ENCODE peak calls at places on chromosomes 12 and 14, in ten cellular contexts. V is activated naive CD4-positive, alpha-beta T cell; B is astrocyte; A is hippocampal formation; J is KG1; G is glutamatergic neuron; M is Daoy; Z is stimulated activated naive CD8-positive, alpha-beta T cell treated with anti-CD3 and anti-CD28 coated beads, Interleukin-15, amount 100 ng/mL, for 72 hours; W is RPMI7951; C is activated CD8-positive, alpha-beta T cell treated with anti-CD3 and anti-CD28 coated beads, Interleukin-2, amount 10 ng/mL, durations not matched to agents 7 days and 5 days. P is an unnamed sample.

GRCh38 chr12:1373887-1374286 is 220.5 kb downstream of the FBXL14 start:
- DNase-seq in J (no peak), C (no peak), W (no peak), A (no peak), G (no peak), V (no peak), B (peak), M (no peak), Z (no peak), P (no peak)

GRCh38 chr12:96323906-96324305 is 76.3 kb downstream of the CDK17 start:
- DNase-seq in A (no peak), V (no peak), W (no peak), J (no peak), Z (no peak), M (no peak), G (no peak), B (peak), C (no peak), P (no peak)

GRCh38 chr14:68468437-68469207 is 324.2 kb downstream of the ZFP36L1 start:
- DNase-seq in V (no peak), C (peak), G (no peak), J (no peak), W (peak), A (no peak), Z (peak), B (peak), M (peak), P (peak)

GRCh38 chr14:73293782-73294781 is 56.8 kb downstream of the PAPLN start:
- DNase-seq in Z (no peak), B (peak), V (no peak), A (no peak), C (no peak), W (no peak), G (no peak), J (no peak), M (no peak), P (no peak)

GRCh38 chr12:65156366-65156831 is 13.0 kb upstream of the LEMD3 start:
- DNase-seq in A (no peak), G (no peak), J (no peak), M (no peak), B (no peak), V (no peak), C (peak), Z (peak), W (no peak), P (no peak)

GRCh38 chr12:111269688-111270087 is 99.2 kb downstream of the PHETA1 start:
- DNase-seq in J (no peak), M (no peak), C (no peak), G (no peak), W (no peak), A (no peak), B (no peak), Z (no peak), V (no peak), P (no peak)

GRCh38 chr14:90999299-90999698 is 61.1 kb downstream of the RPS6KA5 start:
- DNase-seq in V (no peak), C (no peak), Z (no peak), A (peak), J (no peak), B (no peak), W (no peak), G (no peak), M (no peak), P (peak)

GRCh38 chr12:132315507-132315906 is 13.9 kb downstream of the GALNT9 start:
- DNase-seq in J (no peak), A (no peak), W (no peak), M (no peak), Z (no peak), G (no peak), B (no peak), C (no peak), V (no peak), P (no peak)

GRCh38 chr12:95960241-95960640 is 17.1 kb downstream of the AMDHD1 start:
- DNase-seq in G (no peak), J (no peak), C (no peak), M (no peak), A (no peak), W (no peak), V (no peak), Z (no peak), B (no peak), P (no peak)

GRCh38 chr12:70040141-70040540 is 203.1 kb upstream of the CNOT2 start:
- DNase-seq in Z (no peak), G (no peak), M (no peak), C (no peak), B (peak), W (no peak), V (no peak), J (no peak), A (no peak), P (no peak)

GRCh38 chr14:91142214-91142668 is 28.4 kb downstream of the DGLUCY start:
- DNase-seq in G (no peak), B (no peak), W (no peak), C (peak), Z (no peak), V (no peak), M (no peak), A (no peak), J (no peak), P (no peak)

GRCh38 chr12:64099430-64099829 is 122.7 kb downstream of the KICS2 start:
- DNase-seq in M (peak), V (no peak), B (peak), W (peak), C (no peak), Z (no peak), G (no peak), A (no peak), J (no peak), P (no peak)

GRCh38 chr12:2395352-2395977 is 342.7 kb downstream of the CACNA1C start:
- DNase-seq in W (peak), A (no peak), B (no peak), C (peak), G (peak), V (peak), M (peak), J (no peak), Z (peak), P (peak)

GRCh38 chr12:6465467-6466183 is 4.9 kb downstream of the VAMP1 start:
- DNase-seq in V (no peak), C (peak), G (no peak), W (peak), B (peak), J (peak), M (peak), Z (no peak), A (peak), P (peak)

GRCh38 chr12:19639781-19640180 is 200.5 kb downstream of the AEBP2 start:
- DNase-seq in J (no peak), B (no peak), C (no peak), V (no peak), M (no peak), A (peak), Z (no peak), G (no peak), W (no peak), P (no peak)

GRCh38 chr12:95851609-95852008 is 7.1 kb upstream of the SNRPF start:
- DNase-seq in B (no peak), G (no peak), J (no peak), Z (no peak), V (no peak), A (no peak), W (no peak), C (no peak), M (no peak), P (no peak)

GRCh38 chr12:7144414-7145120 is 14.4 kb downstream of the CLSTN3 start:
- DNase-seq in A (peak), J (no peak), V (no peak), C (no peak), G (no peak), Z (no peak), W (peak), B (peak), M (no peak), P (peak)

GRCh38 chr14:60331201-60332045 is 82.4 kb downstream of the PPM1A start:
- DNase-seq in W (peak), B (peak), C (peak), V (peak), G (peak), M (peak), A (peak), Z (peak), J (peak), P (peak)

GRCh38 chr14:61607570-61608244 is 87.6 kb upstream of the HIF1A start:
- DNase-seq in C (no peak), Z (no peak), W (no peak), V (no peak), B (no peak), J (no peak), M (no peak), G (peak), A (no peak), P (peak)

GRCh38 chr14:76874734-76875133 is 48.5 kb downstream of the LRRC74A start:
- DNase-seq in V (no peak), C (no peak), J (no peak), A (no peak), Z (no peak), W (no peak), G (no peak), B (no peak), M (no peak), P (peak)

GRCh38 chr12:9725471-9725870 is 7.4 kb downstream of the CLECL1 start:
- DNase-seq in Z (no peak), G (no peak), J (no peak), A (no peak), M (no peak), W (no peak), C (no peak), V (no peak), B (no peak), P (no peak)

GRCh38 chr12:93892431-93893210 is 215.4 kb downstream of the CRADD start:
- DNase-seq in B (no peak), M (no peak), W (no peak), A (peak), G (peak), J (no peak), V (no peak), C (no peak), Z (no peak), P (no peak)

GRCh38 chr14:29937116-29937515 is 9.5 kb upstream of the PRKD1 start:
- DNase-seq in W (peak), J (no peak), B (no peak), C (no peak), A (no peak), V (no peak), M (peak), G (no peak), Z (no peak), P (no peak)

GRCh38 chr12:107418976-107419375 is 266.6 kb upstream of the PWP1 start:
- DNase-seq in Z (no peak), C (no peak), G (no peak), W (no peak), A (no peak), B (no peak), V (no peak), M (no peak), J (no peak), P (no peak)

GRCh38 chr14:75223664-75224154 is 47.3 kb upstream of the TMED10 start:
- DNase-seq in C (peak), J (no peak), A (no peak), M (no peak), Z (no peak), G (peak), W (no peak), B (no peak), V (no peak), P (peak)

GRCh38 chr14:95849761-95850160 is 26.9 kb upstream of the TUNAR start:
- DNase-seq in M (no peak), V (no peak), G (no peak), W (no peak), B (no peak), C (no peak), Z (no peak), J (no peak), A (no peak), P (peak)

GRCh38 chr14:21723431-21724045 is 49.9 kb upstream of the OR4E1 start:
- DNase-seq in W (peak), V (no peak), Z (peak), J (no peak), C (peak), G (peak), B (no peak), M (peak), A (no peak), P (peak)

GRCh38 chr14:103138483-103139370 is 15.5 kb downstream of the TNFAIP2 start:
- DNase-seq in M (no peak), Z (no peak), B (no peak), G (peak), A (no peak), W (no peak), C (no peak), V (no peak), J (no peak), P (peak)

GRCh38 chr12:119179335-119180021 is 747 bp downstream of the HSPB8 start:
- DNase-seq in G (no peak), V (no peak), M (peak), J (no peak), B (peak), Z (no peak), W (peak), C (no peak), A (no peak), P (peak)

GRCh38 chr12:110744697-110745264 is 2.1 kb upstream of the PPP1CC start:
- DNase-seq in C (no peak), J (no peak), Z (no peak), A (no peak), B (no peak), M (peak), V (no peak), G (no peak), W (peak), P (peak)

GRCh38 chr14:72925815-72926291 is 411 bp upstream of the DCAF4 start:
- DNase-seq in W (no peak), M (no peak), Z (no peak), A (no peak), C (no peak), G (no peak), V (no peak), B (no peak), J (no peak), P (no peak)

GRCh38 chr12:6171409-6172015 is 28.7 kb upstream of the CD9 start:
- DNase-seq in G (no peak), A (no peak), Z (no peak), W (no peak), C (no peak), B (no peak), M (no peak), J (no peak), V (no peak), P (no peak)

GRCh38 chr12:15209782-15210181 is 11.4 kb downstream of the RERG start:
- DNase-seq in G (no peak), A (no peak), B (peak), J (no peak), V (no peak), M (peak), W (peak), Z (no peak), C (no peak), P (no peak)

GRCh38 chr14:51963164-51963733 is 26.1 kb upstream of the RTRAF start:
- DNase-seq in C (no peak), A (no peak), V (no peak), G (no peak), B (peak), W (peak), J (no peak), Z (no peak), M (no peak), P (no peak)

GRCh38 chr14:67517083-67517482 is 16.0 kb upstream of the PLEKHH1 start:
- DNase-seq in B (peak), J (no peak), A (peak), M (peak), W (no peak), G (peak), C (no peak), Z (no peak), V (no peak), P (peak)

GRCh38 chr12:90653051-90653450 is 301.9 kb downstream of the CCER1 start:
- DNase-seq in W (no peak), V (no peak), G (no peak), J (no peak), C (no peak), A (no peak), B (peak), Z (no peak), M (no peak), P (peak)

GRCh38 chr12:24088751-24089150 is 139.3 kb upstream of the SOX5 start:
- DNase-seq in W (no peak), B (no peak), C (no peak), J (no peak), M (no peak), Z (no peak), V (no peak), A (no peak), G (no peak), P (no peak)

GRCh38 chr14:24079521-24080141 is 8.3 kb downstream of the CPNE6 start:
- DNase-seq in A (peak), W (no peak), G (peak), Z (no peak), C (no peak), B (no peak), M (no peak), V (no peak), J (no peak), P (peak)

GRCh38 chr12:119803391-119803791 is 73.7 kb downstream of the CIT start:
- DNase-seq in Z (no peak), M (no peak), V (no peak), A (peak), G (peak), B (peak), C (no peak), J (no peak), W (no peak), P (peak)